ENCODE peak calls at places on chromosomes 16 and 17, in six cellular contexts. I is mesendoderm, G is epithelial cell of prostate, Y is ovary, K is breast epithelium, X is heart right ventricle. B is an unnamed sample.

GRCh38 chr17:28958820-28959455 is 7.6 kb upstream of the PHF12 start:
- DNase-seq in I (no peak), G (no peak), Y (no peak), K (no peak), X (no peak), B (peak)

GRCh38 chr17:142102-142661 is 4.8 kb downstream of the SCGB1C2 start:
- DNase-seq in I (peak), G (no peak), Y (peak), K (peak), X (peak), B (peak)

GRCh38 chr17:7313028-7313889 is 1.9 kb downstream of the GPS2 start:
- DNase-seq in I (peak), G (no peak), Y (no peak), K (no peak), X (no peak), B (peak)

GRCh38 chr17:4566785-4567184 is 6.4 kb upstream of the GGT6 start:
- DNase-seq in I (peak), G (no peak), Y (peak), K (no peak), X (peak), B (no peak)

GRCh38 chr17:78484300-78485159 is 92.7 kb downstream of the DNAH17 start:
- DNase-seq in I (peak), G (no peak), Y (no peak), K (no peak), X (no peak), B (no peak)

GRCh38 chr16:24986512-24987303 is 28.5 kb downstream of the ARHGAP17 start:
- DNase-seq in I (no peak), G (no peak), Y (peak), K (no peak), X (no peak), B (no peak)

GRCh38 chr16:77963185-77964044 is 58.9 kb upstream of the CLEC3A start:
- DNase-seq in I (peak), G (no peak), Y (no peak), K (no peak), X (no peak), B (no peak)

GRCh38 chr17:74744714-74745547 is 3.5 kb upstream of the NHERF1 start:
- DNase-seq in I (peak), G (no peak), Y (peak), K (peak), X (peak), B (peak)

GRCh38 chr16:66298571-66299120 is 67.8 kb upstream of the CDH5 start:
- DNase-seq in I (no peak), G (no peak), Y (no peak), K (no peak), X (no peak), B (no peak)

GRCh38 chr16:88856122-88856827 is 472 bp downstream of the GALNS start:
- DNase-seq in I (peak), G (no peak), Y (peak), K (no peak), X (no peak), B (no peak)

GRCh38 chr16:79610771-79611170 is 10.2 kb upstream of the MAF start:
- DNase-seq in I (no peak), G (no peak), Y (no peak), K (no peak), X (no peak), B (no peak)

GRCh38 chr17:64216385-64217248 is 46.4 kb downstream of the TEX2 start:
- DNase-seq in I (peak), G (no peak), Y (peak), K (no peak), X (peak), B (peak)

GRCh38 chr17:64214950-64215349 is 48.1 kb downstream of the TEX2 start:
- DNase-seq in I (no peak), G (no peak), Y (no peak), K (no peak), X (no peak), B (no peak)

GRCh38 chr17:64217249-64217652 is 45.8 kb downstream of the TEX2 start:
- DNase-seq in I (no peak), G (no peak), Y (no peak), K (no peak), X (no peak), B (no peak)

GRCh38 chr17:64213995-64214507 is 49.0 kb downstream of the TEX2 start:
- DNase-seq in I (no peak), G (no peak), Y (no peak), K (no peak), X (no peak), B (no peak)

DNA sequence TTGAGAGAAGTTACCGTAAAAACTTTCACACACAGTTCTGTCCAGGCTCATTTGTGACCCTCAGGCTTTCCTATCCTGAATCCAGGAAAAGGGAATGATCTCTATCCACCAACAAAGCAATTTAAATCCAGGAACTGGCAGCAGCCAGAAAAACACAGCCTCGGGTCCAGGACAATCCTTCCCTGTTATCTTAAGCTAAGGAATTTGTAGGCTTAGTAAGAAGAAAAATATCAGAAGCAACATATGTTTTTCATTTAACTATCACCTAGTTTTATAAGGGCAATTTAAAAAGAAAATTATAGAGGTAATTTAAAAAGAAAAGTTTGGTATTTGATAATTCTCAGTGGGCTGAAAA is 47.1 kb downstream of the TEX2 start:
- DNase-seq in I (no peak), G (no peak), Y (no peak), K (no peak), X (no peak), B (no peak)
- H3K27ac ChIP-seq in I (no peak), G (peak), Y (no peak), K (peak), X (peak), B (no peak)

DNA sequence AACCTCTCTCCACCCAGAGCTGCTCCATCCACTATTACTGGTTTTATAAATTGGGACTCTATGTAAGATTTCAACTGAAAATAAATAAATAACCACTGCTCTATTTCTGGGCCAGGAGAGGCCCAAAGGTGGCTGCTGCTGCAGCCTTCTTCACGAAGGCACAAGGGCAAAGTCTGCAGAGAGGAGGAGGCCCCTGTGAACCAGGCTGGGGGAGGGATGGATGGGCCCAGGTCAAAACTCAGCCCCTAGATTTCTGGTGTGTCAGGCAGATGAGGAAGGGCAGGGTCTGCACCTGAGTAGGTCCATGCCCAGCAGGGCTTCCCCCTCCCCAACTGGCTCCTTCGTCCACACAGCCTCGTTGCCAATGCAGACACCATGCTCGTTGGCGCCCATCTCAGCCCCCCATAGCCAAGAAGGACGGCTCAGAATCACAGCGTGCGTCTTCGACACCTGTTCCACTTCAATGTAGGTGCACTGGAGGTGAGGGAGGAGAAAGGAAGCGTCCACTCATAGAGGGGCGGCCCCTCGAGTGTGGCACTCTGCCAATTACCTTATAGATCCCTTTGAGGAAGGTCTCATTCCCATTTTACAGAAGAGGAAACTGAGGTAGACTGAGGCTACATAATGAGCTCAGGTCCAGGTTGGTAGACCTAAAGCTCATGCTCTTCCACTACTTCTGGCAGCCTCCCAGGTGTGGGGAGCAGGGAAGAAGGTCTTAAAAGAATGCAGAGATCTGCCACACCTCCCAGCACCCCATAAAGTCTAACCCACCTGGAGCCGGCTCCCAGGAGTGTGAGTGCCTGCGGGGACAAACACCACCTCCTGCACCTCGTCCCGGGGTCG is 953 bp downstream of the SCRN2 start:
- DNase-seq in I (no peak), G (no peak), Y (no peak), K (no peak), X (no peak), B (no peak)
- H3K27ac ChIP-seq in I (no peak), G (no peak), Y (peak), K (peak), X (no peak), B (no peak)

GRCh38 chr16:48511071-48511540 is 98.9 kb downstream of the N4BP1 start:
- DNase-seq in I (peak), G (peak), Y (no peak), K (no peak), X (no peak), B (no peak)
- H3K27ac ChIP-seq in I (no peak), G (peak), Y (no peak), K (no peak), X (no peak), B (no peak)

DNA sequence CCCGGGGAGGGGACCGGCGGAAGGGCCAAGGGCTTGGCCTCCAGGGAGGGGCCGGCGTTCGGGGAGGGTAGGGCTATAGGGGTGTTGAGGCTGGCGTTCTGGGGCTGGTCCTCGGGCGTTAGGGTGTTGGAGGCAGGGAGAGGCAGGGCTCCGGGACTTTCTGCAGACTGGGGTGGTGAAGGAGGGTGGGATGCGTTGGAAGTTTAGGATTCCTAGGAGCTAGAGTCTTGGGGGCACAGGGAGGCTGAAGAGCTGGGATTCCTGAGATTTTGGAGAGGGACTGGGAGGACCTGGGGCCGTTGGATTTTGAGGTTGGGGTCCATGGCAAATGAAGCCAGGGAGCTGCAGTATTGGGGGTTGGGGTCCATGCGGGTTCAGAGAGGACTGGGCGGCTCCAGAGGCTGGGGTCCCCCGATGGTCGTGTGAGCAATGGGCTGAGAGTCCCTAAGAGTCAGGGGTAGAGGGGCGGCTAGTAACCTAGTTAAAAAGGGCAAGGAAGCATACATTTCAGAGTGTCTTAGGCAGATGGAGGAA is 740 bp downstream of the NFATC2IP start:
- DNase-seq in I (peak), G (no peak), Y (no peak), K (no peak), X (no peak), B (peak)
- H3K27ac ChIP-seq in I (peak), G (peak), Y (no peak), K (peak), X (peak), B (no peak)

GRCh38 chr17:42000399-42001076 is 16.7 kb downstream of the DNAJC7 start:
- DNase-seq in I (no peak), G (no peak), Y (no peak), K (no peak), X (no peak), B (no peak)
- H3K27ac ChIP-seq in I (no peak), G (no peak), Y (no peak), K (no peak), X (no peak), B (no peak)

GRCh38 chr17:64546716-64547115 is 39.9 kb downstream of the CEP95 start:
- DNase-seq in I (no peak), G (no peak), Y (no peak), K (no peak), X (no peak), B (no peak)
- H3K27ac ChIP-seq in I (no peak), G (no peak), Y (no peak), K (no peak), X (no peak), B (no peak)

DNA sequence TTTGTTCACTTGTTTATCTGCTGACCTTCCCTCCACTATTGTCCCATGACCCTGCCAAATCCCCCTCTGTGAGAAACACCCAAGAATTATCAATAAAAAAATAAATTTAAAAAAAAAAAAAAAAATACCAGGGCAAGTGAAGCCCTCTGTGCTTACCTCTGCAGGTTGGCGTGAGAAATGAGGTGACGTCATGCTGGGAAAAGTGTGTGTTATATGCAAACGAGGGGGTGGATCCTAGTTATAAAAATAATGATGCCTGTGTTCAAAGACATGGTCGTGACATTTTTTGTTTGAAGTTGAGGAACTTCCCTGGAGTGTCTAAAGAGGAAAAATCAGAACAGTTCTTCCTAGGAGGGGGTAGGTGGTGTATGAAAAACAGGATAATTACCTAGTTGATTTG is 20.2 kb downstream of the TMC7 start:
- DNase-seq in I (no peak), G (no peak), Y (no peak), K (no peak), X (no peak), B (no peak)
- H3K27ac ChIP-seq in I (no peak), G (peak), Y (no peak), K (no peak), X (no peak), B (no peak)

B was measured in pancreas.